ENCODE peak calls at places on chromosomes 11 and 22, in five cellular contexts. V, A, B, X and K are unnamed samples.

GRCh38 chr11:88354909-88355308 is 17.4 kb upstream of the CTSC start:
- DNase-seq in V (no peak), A (no peak), B (no peak), X (no peak), K (no peak)

GRCh38 chr11:26569646-26570045 is 2.4 kb downstream of the MUC15 start:
- DNase-seq in V (no peak), A (no peak), B (no peak), X (no peak), K (no peak)

GRCh38 chr22:46127556-46127955 is 22.8 kb upstream of the PPARA start:
- DNase-seq in V (no peak), A (no peak), B (no peak), X (no peak), K (no peak)

GRCh38 chr22:38244106-38244505 is 28.7 kb downstream of the TMEM184B start:
- DNase-seq in V (no peak), A (peak; percentile 46), B (no peak), X (no peak), K (no peak)

GRCh38 chr11:57482782-57483569 is 22.6 kb downstream of the RTN4RL2 start:
- DNase-seq in V (no peak), A (peak; percentile 90), B (no peak), X (peak; percentile 55), K (peak; percentile 62)

GRCh38 chr11:97722065-97722464 is 1298.7 kb upstream of the CNTN5 start:
- DNase-seq in V (peak; percentile 97), A (peak; percentile 92), B (no peak), X (no peak), K (peak; percentile 93)

GRCh38 chr11:14065153-14065552 is 102.6 kb downstream of the SPON1 start:
- DNase-seq in V (no peak), A (no peak), B (no peak), X (no peak), K (no peak)

GRCh38 chr22:40982482-40983385 is 31.6 kb downstream of the RBX1 start:
- DNase-seq in V (no peak), A (no peak), B (no peak), X (no peak), K (peak; percentile 68)

GRCh38 chr11:122167100-122167499 is 51.1 kb upstream of the BLID start:
- DNase-seq in V (peak; percentile 72), A (no peak), B (no peak), X (no peak), K (peak; percentile 86)

GRCh38 chr11:35260342-35260985 is 121.5 kb downstream of the CD44 start:
- DNase-seq in V (no peak), A (no peak), B (no peak), X (no peak), K (no peak)